ENCODE peak calls at places on chromosomes 5 and 9, in nine cellular contexts. One of them, this sample, is unnamed. For H3K36me3 and H3K27me3, the result is how much of the 10 kb centered on the place peaks cover.

GRCh38 chr5:8843766-8844165 is 702.1 kb downstream of the SEMA5A start:
- DNase-seq in IMR-90: peak
- DNase-seq in esophagus squamous epithelium: no peak
- DNase-seq in PC-9: no peak
- DNase-seq in body of pancreas: no peak
- DNase-seq in Caco-2: no peak
- DNase-seq in HepG2: no peak
- DNase-seq in CD8-positive, alpha-beta T cell: no peak
- DNase-seq in GM06990: no peak
- DNase-seq in this sample: no peak

GRCh38 chr5:74622122-74622521 is 18.4 kb downstream of the ENC1 start:
- DNase-seq in IMR-90: no peak
- DNase-seq in esophagus squamous epithelium: no peak
- DNase-seq in PC-9: peak
- DNase-seq in body of pancreas: no peak
- DNase-seq in Caco-2: no peak
- DNase-seq in HepG2: no peak
- DNase-seq in CD8-positive, alpha-beta T cell: no peak
- DNase-seq in GM06990: peak
- DNase-seq in this sample: no peak

GRCh38 chr5:113122053-113122452 is 145.5 kb downstream of the DCP2 start:
- DNase-seq in IMR-90: peak
- DNase-seq in esophagus squamous epithelium: no peak
- DNase-seq in PC-9: no peak
- DNase-seq in body of pancreas: no peak
- DNase-seq in Caco-2: no peak
- DNase-seq in HepG2: no peak
- DNase-seq in CD8-positive, alpha-beta T cell: no peak
- DNase-seq in GM06990: no peak
- DNase-seq in this sample: no peak

GRCh38 chr5:80220268-80220897 is 35.5 kb downstream of the SERINC5 start:
- DNase-seq in IMR-90: no peak
- DNase-seq in esophagus squamous epithelium: no peak
- DNase-seq in PC-9: no peak
- DNase-seq in body of pancreas: no peak
- DNase-seq in Caco-2: no peak
- DNase-seq in HepG2: no peak
- DNase-seq in CD8-positive, alpha-beta T cell: peak
- DNase-seq in GM06990: no peak
- DNase-seq in this sample: no peak

GRCh38 chr5:88881566-88881965 is 1.4 kb downstream of the MEF2C start:
- DNase-seq in IMR-90: peak
- DNase-seq in esophagus squamous epithelium: no peak
- DNase-seq in PC-9: no peak
- DNase-seq in body of pancreas: no peak
- DNase-seq in Caco-2: no peak
- DNase-seq in HepG2: no peak
- DNase-seq in CD8-positive, alpha-beta T cell: no peak
- DNase-seq in GM06990: no peak
- DNase-seq in this sample: no peak

GRCh38 chr5:60891667-60892066 is 47.6 kb upstream of the ELOVL7 start:
- DNase-seq in IMR-90: no peak
- DNase-seq in esophagus squamous epithelium: no peak
- DNase-seq in PC-9: no peak
- DNase-seq in body of pancreas: no peak
- DNase-seq in Caco-2: no peak
- DNase-seq in HepG2: no peak
- DNase-seq in CD8-positive, alpha-beta T cell: no peak
- DNase-seq in GM06990: no peak
- DNase-seq in this sample: no peak

GRCh38 chr9:134216961-134217360 is 52.6 kb upstream of the RNU6ATAC start:
- DNase-seq in IMR-90: no peak
- DNase-seq in esophagus squamous epithelium: no peak
- DNase-seq in PC-9: no peak
- DNase-seq in body of pancreas: no peak
- DNase-seq in Caco-2: no peak
- DNase-seq in HepG2: no peak
- DNase-seq in CD8-positive, alpha-beta T cell: no peak
- DNase-seq in GM06990: no peak
- DNase-seq in this sample: no peak

GRCh38 chr9:83986765-83987401 is 6.3 kb downstream of the RMI1 start:
- DNase-seq in IMR-90: peak
- DNase-seq in esophagus squamous epithelium: no peak
- DNase-seq in PC-9: peak
- DNase-seq in body of pancreas: peak
- DNase-seq in Caco-2: peak
- DNase-seq in HepG2: peak
- DNase-seq in CD8-positive, alpha-beta T cell: no peak
- DNase-seq in GM06990: no peak
- DNase-seq in this sample: no peak

GRCh38 chr5:159224471-159224870 is 15.1 kb upstream of the RNF145 start:
- DNase-seq in IMR-90: no peak
- DNase-seq in esophagus squamous epithelium: no peak
- DNase-seq in PC-9: no peak
- DNase-seq in body of pancreas: no peak
- DNase-seq in Caco-2: no peak
- DNase-seq in HepG2: no peak
- DNase-seq in CD8-positive, alpha-beta T cell: no peak
- DNase-seq in GM06990: no peak
- DNase-seq in this sample: no peak

GRCh38 chr5:136018814-136019777 is 9.7 kb upstream of the TGFBI start:
- DNase-seq in IMR-90: peak
- DNase-seq in esophagus squamous epithelium: no peak
- DNase-seq in PC-9: no peak
- DNase-seq in body of pancreas: no peak
- DNase-seq in Caco-2: no peak
- DNase-seq in HepG2: peak
- DNase-seq in CD8-positive, alpha-beta T cell: no peak
- DNase-seq in GM06990: no peak
- DNase-seq in this sample: no peak

GRCh38 chr5:132300572-132301340 is 6.6 kb downstream of the SLC22A4 start:
- DNase-seq in IMR-90: no peak
- DNase-seq in esophagus squamous epithelium: no peak
- DNase-seq in PC-9: peak
- DNase-seq in body of pancreas: no peak
- DNase-seq in Caco-2: no peak
- DNase-seq in HepG2: no peak
- DNase-seq in CD8-positive, alpha-beta T cell: no peak
- DNase-seq in GM06990: no peak
- DNase-seq in this sample: no peak

GRCh38 chr5:128516978-128517377 is 21.1 kb downstream of the FBN2 start:
- DNase-seq in IMR-90: no peak
- DNase-seq in esophagus squamous epithelium: no peak
- DNase-seq in PC-9: no peak
- DNase-seq in body of pancreas: no peak
- DNase-seq in Caco-2: no peak
- DNase-seq in HepG2: no peak
- DNase-seq in CD8-positive, alpha-beta T cell: no peak
- DNase-seq in GM06990: no peak
- DNase-seq in this sample: no peak

GRCh38 chr5:44099643-44100042 is 289.6 kb downstream of the FGF10 start:
- DNase-seq in IMR-90: no peak
- DNase-seq in esophagus squamous epithelium: no peak
- DNase-seq in PC-9: no peak
- DNase-seq in body of pancreas: no peak
- DNase-seq in Caco-2: no peak
- DNase-seq in HepG2: no peak
- DNase-seq in CD8-positive, alpha-beta T cell: no peak
- DNase-seq in GM06990: no peak
- DNase-seq in this sample: no peak

GRCh38 chr5:76426391-76426802 is 23.3 kb downstream of the IQGAP2 start:
- DNase-seq in IMR-90: no peak
- DNase-seq in esophagus squamous epithelium: no peak
- DNase-seq in PC-9: no peak
- DNase-seq in body of pancreas: no peak
- DNase-seq in Caco-2: no peak
- DNase-seq in HepG2: no peak
- DNase-seq in CD8-positive, alpha-beta T cell: no peak
- DNase-seq in GM06990: no peak
- DNase-seq in this sample: no peak

DNA sequence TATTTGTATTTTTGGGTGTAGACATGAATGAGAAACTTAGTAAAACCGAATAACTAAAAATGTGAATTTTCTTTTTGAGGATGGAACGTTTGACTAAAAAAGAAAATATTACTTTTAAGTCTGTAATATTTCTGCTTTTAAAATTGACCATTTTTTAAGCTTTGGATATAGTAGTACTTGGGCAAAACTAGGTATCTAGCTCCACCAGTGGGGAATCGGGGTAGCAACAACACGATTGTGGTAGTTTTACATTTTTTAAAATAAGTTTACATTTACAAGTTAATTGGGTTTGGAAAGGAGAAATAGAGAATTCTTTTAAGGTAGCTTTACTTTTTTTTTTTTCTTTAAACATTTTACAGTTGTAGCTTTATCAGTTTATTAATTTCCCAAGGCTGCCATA is 154.4 kb downstream of the MAN2A1 start:
- DNase-seq in IMR-90: peak
- DNase-seq in esophagus squamous epithelium: no peak
- DNase-seq in PC-9: no peak
- DNase-seq in body of pancreas: no peak
- DNase-seq in Caco-2: no peak
- DNase-seq in HepG2: no peak
- DNase-seq in CD8-positive, alpha-beta T cell: no peak
- DNase-seq in GM06990: no peak
- DNase-seq in this sample: no peak
- TF ChIP-seq CTCF in IMR-90: peak
- TF ChIP-seq CTCF in esophagus squamous epithelium: no peak
- TF ChIP-seq CTCF in PC-9: peak
- TF ChIP-seq CTCF in body of pancreas: no peak
- TF ChIP-seq CTCF in Caco-2: peak
- TF ChIP-seq CTCF in HepG2: no peak
- TF ChIP-seq CTCF in CD8-positive, alpha-beta T cell: no peak
- TF ChIP-seq CTCF in GM06990: peak
- TF ChIP-seq CTCF in this sample: peak

GRCh38 chr5:150532161-150532560 is 24.2 kb downstream of the NDST1 start:
- DNase-seq in IMR-90: no peak
- DNase-seq in esophagus squamous epithelium: no peak
- DNase-seq in PC-9: no peak
- DNase-seq in body of pancreas: no peak
- DNase-seq in Caco-2: no peak
- DNase-seq in HepG2: no peak
- DNase-seq in CD8-positive, alpha-beta T cell: no peak
- DNase-seq in GM06990: no peak
- DNase-seq in this sample: no peak
- H3K36me3 ChIP-seq in IMR-90: half or more
- H3K36me3 ChIP-seq in esophagus squamous epithelium: under half
- H3K36me3 ChIP-seq in PC-9: under half
- H3K36me3 ChIP-seq in body of pancreas: under half
- H3K36me3 ChIP-seq in Caco-2: under half
- H3K36me3 ChIP-seq in HepG2: half or more
- H3K36me3 ChIP-seq in CD8-positive, alpha-beta T cell: under half
- H3K36me3 ChIP-seq in GM06990: under half
- H3K36me3 ChIP-seq in this sample: under half

GRCh38 chr9:23825700-23826099 is 340 bp downstream of the ELAVL2 start:
- DNase-seq in IMR-90: no peak
- DNase-seq in esophagus squamous epithelium: no peak
- DNase-seq in PC-9: no peak
- DNase-seq in body of pancreas: no peak
- DNase-seq in Caco-2: no peak
- DNase-seq in HepG2: no peak
- DNase-seq in CD8-positive, alpha-beta T cell: no peak
- DNase-seq in GM06990: no peak
- DNase-seq in this sample: no peak

GRCh38 chr9:23826120-23826629 is at the start of gene ELAVL2:
- DNase-seq in IMR-90: peak
- DNase-seq in esophagus squamous epithelium: peak
- DNase-seq in PC-9: peak
- DNase-seq in body of pancreas: peak
- DNase-seq in Caco-2: peak
- DNase-seq in HepG2: no peak
- DNase-seq in CD8-positive, alpha-beta T cell: peak
- DNase-seq in GM06990: peak
- DNase-seq in this sample: peak

GRCh38 chr9:23822331-23823169 is 3.5 kb downstream of the ELAVL2 start:
- DNase-seq in IMR-90: no peak
- DNase-seq in esophagus squamous epithelium: no peak
- DNase-seq in PC-9: no peak
- DNase-seq in body of pancreas: no peak
- DNase-seq in Caco-2: no peak
- DNase-seq in HepG2: no peak
- DNase-seq in CD8-positive, alpha-beta T cell: no peak
- DNase-seq in GM06990: no peak
- DNase-seq in this sample: no peak

GRCh38 chr9:23825143-23825531 is 903 bp downstream of the ELAVL2 start:
- DNase-seq in IMR-90: no peak
- DNase-seq in esophagus squamous epithelium: no peak
- DNase-seq in PC-9: no peak
- DNase-seq in body of pancreas: no peak
- DNase-seq in Caco-2: no peak
- DNase-seq in HepG2: no peak
- DNase-seq in CD8-positive, alpha-beta T cell: no peak
- DNase-seq in GM06990: no peak
- DNase-seq in this sample: no peak

DNA sequence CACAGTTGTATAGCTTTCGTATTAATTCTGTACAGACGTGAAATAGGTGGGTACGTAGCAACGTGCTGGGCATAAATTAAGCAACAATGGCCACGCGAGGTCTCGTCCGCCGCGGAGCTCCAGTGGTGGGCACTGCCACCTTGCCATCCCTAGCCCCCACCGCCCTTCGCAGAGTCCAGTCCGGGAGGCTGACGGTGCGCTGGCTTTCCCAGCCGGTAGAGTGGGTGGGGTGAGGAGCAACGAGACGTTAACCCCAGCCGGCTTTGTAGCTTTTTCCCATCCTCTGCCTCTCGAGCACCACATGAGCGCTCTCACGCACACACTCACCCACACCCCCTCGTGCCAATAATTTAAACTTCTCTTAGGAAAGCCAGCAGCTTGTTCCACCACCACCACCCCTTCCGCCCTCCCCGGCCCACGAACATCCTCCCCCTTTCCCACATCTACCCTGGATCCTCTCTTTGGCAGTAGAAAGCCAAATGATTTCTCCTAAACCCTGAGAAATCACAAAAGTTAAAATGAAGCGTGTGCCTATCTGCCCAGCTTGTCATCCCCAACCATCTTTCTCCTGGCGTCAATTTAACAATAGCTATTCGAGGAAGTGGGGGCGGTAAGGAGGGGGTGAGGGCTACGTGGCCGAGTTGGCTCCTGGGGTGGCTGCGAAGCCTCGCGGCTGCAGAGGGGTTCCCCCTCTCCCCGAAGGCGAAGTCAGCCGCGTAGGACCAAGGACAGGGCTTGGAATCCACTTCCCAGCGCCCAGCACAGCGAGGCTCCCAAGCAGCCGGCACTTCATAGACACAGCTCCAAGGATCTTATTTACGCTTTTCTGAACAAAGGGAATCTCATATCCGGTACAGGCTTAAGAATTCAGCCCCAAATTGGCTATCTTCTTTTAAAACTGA is 1.5 kb downstream of the ELAVL2 start:
- DNase-seq in IMR-90: no peak
- DNase-seq in esophagus squamous epithelium: no peak
- DNase-seq in PC-9: no peak
- DNase-seq in body of pancreas: no peak
- DNase-seq in Caco-2: no peak
- DNase-seq in HepG2: no peak
- DNase-seq in CD8-positive, alpha-beta T cell: no peak
- DNase-seq in GM06990: no peak
- DNase-seq in this sample: no peak
- H3K27me3 ChIP-seq in IMR-90: under half
- H3K27me3 ChIP-seq in esophagus squamous epithelium: under half
- H3K27me3 ChIP-seq in PC-9: under half
- H3K27me3 ChIP-seq in body of pancreas: under half
- H3K27me3 ChIP-seq in Caco-2: under half
- H3K27me3 ChIP-seq in HepG2: under half
- H3K27me3 ChIP-seq in CD8-positive, alpha-beta T cell: under half
- H3K27me3 ChIP-seq in GM06990: under half
- H3K27me3 ChIP-seq in this sample: half or more

GRCh38 chr5:117590944-117591343 is 1016.3 kb upstream of the SEMA6A start:
- DNase-seq in IMR-90: peak
- DNase-seq in esophagus squamous epithelium: no peak
- DNase-seq in PC-9: no peak
- DNase-seq in body of pancreas: no peak
- DNase-seq in Caco-2: no peak
- DNase-seq in HepG2: peak
- DNase-seq in CD8-positive, alpha-beta T cell: no peak
- DNase-seq in GM06990: no peak
- DNase-seq in this sample: peak
- TF ChIP-seq CTCF in IMR-90: peak
- TF ChIP-seq CTCF in esophagus squamous epithelium: no peak
- TF ChIP-seq CTCF in PC-9: peak
- TF ChIP-seq CTCF in body of pancreas: no peak
- TF ChIP-seq CTCF in Caco-2: peak
- TF ChIP-seq CTCF in HepG2: peak
- TF ChIP-seq CTCF in CD8-positive, alpha-beta T cell: no peak
- TF ChIP-seq CTCF in GM06990: peak
- TF ChIP-seq CTCF in this sample: peak